ENCODE peak calls at places on chromosomes 7 and 10, in five cellular contexts. C, I, R, Q and V are unnamed samples. For H3K36me3 and H3K9me3, the result is how much of the 10 kb centered on the place peaks cover.

GRCh38 chr10:121753726-121754476 is 155.7 kb upstream of the FGFR2 start:
- DNase-seq in C (no peak), I (no peak), R (no peak), Q (peak), V (no peak)

GRCh38 chr10:35584946-35585345 is 20.2 kb upstream of the GJD4 start:
- DNase-seq in C (no peak), I (no peak), R (no peak), Q (no peak), V (no peak)

GRCh38 chr7:126803990-126804389 is 448.8 kb downstream of the GRM8 start:
- DNase-seq in C (no peak), I (no peak), R (no peak), Q (no peak), V (no peak)

GRCh38 chr7:2814682-2815522 is 29.2 kb downstream of the GNA12 start:
- DNase-seq in C (no peak), I (no peak), R (no peak), Q (no peak), V (no peak)

GRCh38 chr7:29381206-29382094 is 182.2 kb upstream of the PRR15 start:
- DNase-seq in C (no peak), I (no peak), R (no peak), Q (no peak), V (no peak)

GRCh38 chr7:102099474-102099873 is 187.2 kb upstream of the SH2B2 start:
- DNase-seq in C (no peak), I (no peak), R (no peak), Q (no peak), V (no peak)

GRCh38 chr10:114288424-114289095 is 49.5 kb downstream of the VWA2 start:
- DNase-seq in C (peak), I (no peak), R (no peak), Q (no peak), V (no peak)

GRCh38 chr7:80189638-80190037 is 55.0 kb downstream of the GNAI1 start:
- DNase-seq in C (no peak), I (no peak), R (no peak), Q (no peak), V (no peak)

GRCh38 chr7:132456418-132456817 is 119.9 kb downstream of the PLXNA4 start:
- DNase-seq in C (no peak), I (no peak), R (no peak), Q (no peak), V (no peak)

GRCh38 chr10:25536027-25536426 is 361.2 kb downstream of the GPR158 start:
- DNase-seq in C (no peak), I (no peak), R (no peak), Q (no peak), V (no peak)

GRCh38 chr7:154931906-154932305 is 71.0 kb downstream of the PAXIP1 start:
- DNase-seq in C (no peak), I (peak), R (no peak), Q (peak), V (no peak)

GRCh38 chr7:75905785-75906604 is 9.0 kb upstream of the POR start:
- DNase-seq in C (peak), I (peak), R (no peak), Q (peak), V (peak)

GRCh38 chr10:30348378-30348776 is 701 bp downstream of the MTPAP start:
- DNase-seq in C (no peak), I (no peak), R (no peak), Q (peak), V (no peak)

GRCh38 chr10:86399879-86400704 is 33.5 kb upstream of the GRID1 start:
- DNase-seq in C (peak), I (peak), R (peak), Q (peak), V (peak)

DNA sequence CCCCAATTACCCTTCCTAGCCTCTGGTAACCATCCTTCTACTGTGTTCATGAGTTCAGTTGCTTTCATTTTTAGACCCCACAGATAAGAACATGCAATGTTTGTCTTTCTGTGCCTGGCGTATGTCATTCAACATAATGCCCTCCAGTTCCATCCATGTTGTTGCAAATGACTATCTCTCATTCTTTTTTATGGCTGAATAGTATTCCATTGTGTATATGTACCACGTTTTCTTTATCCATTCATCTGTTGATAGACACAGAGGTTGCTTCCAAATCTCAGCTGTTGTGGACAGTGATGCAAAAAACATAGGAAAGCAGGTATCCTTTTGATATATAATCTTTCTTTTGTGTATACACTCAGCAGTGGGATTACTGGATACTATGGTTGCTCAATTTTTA is 51.2 kb downstream of the RAPGEF5 start:
- DNase-seq in C (no peak), I (no peak), R (no peak), Q (no peak), V (no peak)
- H3K36me3 ChIP-seq in C (under half), I (under half), R (under half), Q (under half), V (under half)

GRCh38 chr10:85048644-85049043 is 720.3 kb downstream of the CCSER2 start:
- DNase-seq in C (no peak), I (no peak), R (no peak), Q (no peak), V (no peak)
- H3K9me3 ChIP-seq in C (under half), I (under half), R (under half), Q (under half), V (under half)

DNA sequence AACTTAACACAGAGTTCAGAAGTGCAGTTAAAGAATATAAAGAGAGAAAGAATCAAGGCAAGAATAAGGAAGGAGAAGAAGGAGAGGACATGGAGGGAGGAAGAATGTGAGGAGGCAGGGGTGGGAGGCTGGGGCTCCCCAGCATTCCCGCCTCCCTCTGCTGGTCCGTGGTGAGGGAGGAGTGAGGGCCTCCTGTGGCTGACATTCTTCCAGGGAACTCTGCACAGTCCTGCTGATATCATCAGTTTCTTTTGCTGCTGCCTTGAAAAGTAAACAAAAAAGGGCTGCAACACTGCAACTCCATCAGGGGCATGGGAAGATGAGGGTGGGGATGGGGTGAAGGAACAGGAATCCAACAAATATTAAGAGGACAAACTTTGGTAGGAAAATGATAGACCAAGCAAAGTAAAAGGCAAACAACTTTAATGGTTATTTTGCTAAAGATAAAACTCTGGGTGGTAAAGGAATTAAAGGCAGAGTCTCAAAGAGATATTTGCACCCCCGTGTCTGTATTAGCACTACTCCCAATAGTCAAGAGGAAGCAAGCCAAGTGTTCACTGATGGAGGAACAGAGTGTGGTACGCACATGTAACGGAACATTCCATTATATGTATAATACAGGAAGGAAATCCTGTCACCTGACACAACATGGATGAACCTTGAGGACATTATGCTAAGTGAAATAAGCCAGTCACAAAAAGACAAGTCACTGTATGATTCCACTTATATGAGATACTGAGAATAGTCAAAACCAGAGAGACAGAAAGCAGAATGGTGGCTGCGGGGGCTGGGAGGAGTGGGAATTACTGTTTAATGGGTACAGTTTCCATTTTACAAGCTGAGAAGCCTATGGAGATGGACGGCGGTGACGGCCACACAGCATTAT is 8.0 kb upstream of the SPOCK2 start:
- DNase-seq in C (no peak), I (no peak), R (no peak), Q (peak), V (no peak)
- TF ChIP-seq CTCF in C (no peak), I (no peak), R (no peak), Q (no peak), V (no peak)

GRCh38 chr10:70528726-70529362 is 50.3 kb downstream of the PALD1 start:
- DNase-seq in C (no peak), I (no peak), R (no peak), Q (peak), V (no peak)
- H3K36me3 ChIP-seq in C (under half), I (under half), R (under half), Q (under half), V (under half)

DNA sequence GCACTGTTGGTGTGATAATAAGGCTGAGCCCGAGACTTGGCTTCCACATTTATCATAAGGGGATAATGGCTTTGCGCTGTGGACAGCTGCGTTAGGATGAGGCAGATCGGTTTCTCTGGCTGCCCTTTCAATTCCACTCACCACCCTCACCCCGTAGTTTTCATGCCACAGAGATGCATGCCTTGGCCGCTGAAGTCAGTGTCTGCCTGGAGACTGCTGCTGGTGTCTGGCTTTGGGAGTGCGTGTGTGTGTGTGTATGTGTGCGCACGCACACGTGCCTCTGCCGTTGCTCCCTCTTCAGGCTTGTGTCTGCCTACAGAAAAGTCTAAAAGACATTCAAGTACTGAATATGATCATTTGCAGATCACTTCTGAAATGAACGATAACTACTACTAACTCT is 272.9 kb downstream of the CCDC3 start:
- DNase-seq in C (peak), I (no peak), R (no peak), Q (peak), V (no peak)
- H3K9me3 ChIP-seq in C (under half), I (under half), R (under half), Q (under half), V (under half)

DNA sequence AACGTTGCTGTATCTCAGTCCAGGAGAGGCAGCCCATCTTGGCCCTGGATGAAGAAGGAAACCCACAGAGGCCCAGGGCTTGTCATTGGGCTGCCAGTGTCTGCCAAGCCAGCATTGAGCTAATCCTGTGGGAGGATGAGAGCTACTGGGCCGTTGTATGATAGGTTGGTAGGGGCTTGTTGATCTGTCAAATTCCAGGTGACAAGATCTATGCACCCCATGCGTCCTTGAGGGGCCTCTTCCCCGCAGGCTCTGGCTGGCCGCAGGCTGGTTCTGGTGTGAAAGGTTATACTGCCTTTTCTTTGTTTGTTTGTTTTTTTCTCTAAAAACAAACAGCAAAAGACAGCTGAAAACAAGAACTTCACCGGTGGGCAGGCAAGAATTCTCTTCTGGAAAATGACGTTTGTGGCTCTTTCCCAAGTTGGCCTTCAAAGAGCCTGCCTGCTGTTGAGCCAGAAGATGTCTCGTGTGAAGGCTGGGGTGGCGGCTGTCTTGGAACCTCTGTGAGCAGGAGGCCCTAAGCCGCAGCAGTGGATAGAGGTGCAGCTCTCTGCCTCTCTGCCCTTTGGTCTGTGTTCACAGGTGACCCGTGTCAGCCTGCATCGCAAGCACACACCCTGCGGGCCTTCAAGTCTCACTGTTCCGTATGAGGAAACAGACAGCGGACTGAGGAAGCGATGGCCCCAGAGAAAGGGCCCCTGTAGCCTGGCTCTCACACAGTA is 23.3 kb downstream of the CYP17A1 start:
- DNase-seq in C (peak), I (no peak), R (no peak), Q (peak), V (no peak)
- TF ChIP-seq CTCF in C (no peak), I (no peak), R (no peak), Q (no peak), V (no peak)

DNA sequence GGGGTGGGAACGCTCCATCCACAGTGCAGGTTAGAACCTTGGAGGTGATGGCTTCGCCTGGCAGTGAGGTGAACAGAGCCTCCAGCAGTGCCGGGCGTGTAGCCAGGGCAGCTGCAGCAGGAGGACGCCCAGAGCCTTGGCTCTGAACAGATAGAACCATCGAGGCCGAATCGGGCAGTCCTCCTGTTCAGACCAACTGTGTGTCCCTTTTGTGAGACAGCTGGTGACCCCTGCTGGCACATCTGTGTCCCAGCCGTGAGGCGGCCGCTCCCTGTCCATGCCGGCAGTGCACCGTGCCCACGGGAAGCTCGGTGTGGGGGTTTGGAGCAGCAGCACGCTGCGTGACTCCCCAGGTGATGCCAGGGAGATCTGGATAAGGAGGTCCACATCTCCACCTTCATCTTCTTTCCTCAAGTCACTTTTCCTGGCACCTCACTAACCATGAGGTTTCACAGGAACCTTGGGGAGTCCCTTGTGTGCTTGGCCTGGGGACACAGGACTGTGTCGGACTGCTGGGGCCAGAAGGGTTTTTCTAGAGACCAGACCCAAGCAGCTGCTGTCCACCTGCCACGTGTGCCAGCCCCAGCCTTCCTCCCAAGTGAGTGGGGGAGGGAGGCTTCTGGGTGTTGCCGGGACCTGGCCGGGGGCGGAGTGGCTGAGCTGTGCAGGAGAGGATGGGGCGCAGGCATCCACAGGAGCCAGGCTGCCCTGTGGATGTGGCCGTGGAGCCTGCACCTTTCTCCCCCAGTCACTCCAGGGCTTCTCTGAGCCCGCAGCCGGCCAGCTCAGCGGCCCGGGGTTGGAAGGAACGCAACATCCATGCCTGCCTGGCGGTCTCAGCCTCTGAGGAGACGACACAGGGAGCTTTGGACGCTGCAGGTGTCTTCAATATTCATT is 69.4 kb downstream of the DNAJB6 start:
- DNase-seq in C (peak), I (no peak), R (no peak), Q (no peak), V (peak)
- H3K36me3 ChIP-seq in C (under half), I (under half), R (under half), Q (under half), V (half or more)